ENCODE peak calls at places on chromosomes 1 and 21, in four cellular contexts. One of them, this sample, is unnamed.

GRCh38 chr1:206521002-206521585 is 13.8 kb downstream of the RASSF5 start:
- DNase-seq in IMR-90: no peak
- DNase-seq in breast epithelium: no peak
- DNase-seq in adrenal gland: no peak
- DNase-seq in this sample: no peak

GRCh38 chr1:171850951-171851350 is 9.7 kb downstream of the DNM3 start:
- DNase-seq in IMR-90: no peak
- DNase-seq in breast epithelium: no peak
- DNase-seq in adrenal gland: no peak
- DNase-seq in this sample: no peak

GRCh38 chr1:196393742-196394141 is 214.5 kb downstream of the KCNT2 start:
- DNase-seq in IMR-90: peak; percentile 41
- DNase-seq in breast epithelium: no peak
- DNase-seq in adrenal gland: peak; percentile 21
- DNase-seq in this sample: no peak

GRCh38 chr1:108199231-108199657 is 899 bp downstream of the SLC25A24 start:
- DNase-seq in IMR-90: peak; percentile 23
- DNase-seq in breast epithelium: no peak
- DNase-seq in adrenal gland: peak; percentile 23
- DNase-seq in this sample: no peak

GRCh38 chr1:188476606-188477005 is 1647.9 kb downstream of the PLA2G4A start:
- DNase-seq in IMR-90: peak; percentile 20
- DNase-seq in breast epithelium: no peak
- DNase-seq in adrenal gland: no peak
- DNase-seq in this sample: no peak

GRCh38 chr1:24325587-24326449 is 6.7 kb downstream of the GRHL3 start:
- DNase-seq in IMR-90: no peak
- DNase-seq in breast epithelium: no peak
- DNase-seq in adrenal gland: no peak
- DNase-seq in this sample: no peak

GRCh38 chr1:118118469-118118868 is 66.6 kb downstream of the SPAG17 start:
- DNase-seq in IMR-90: no peak
- DNase-seq in breast epithelium: no peak
- DNase-seq in adrenal gland: no peak
- DNase-seq in this sample: no peak

GRCh38 chr1:222464841-222465210 is 83.1 kb downstream of the HHIPL2 start:
- DNase-seq in IMR-90: peak; percentile 73
- DNase-seq in breast epithelium: peak; percentile 27
- DNase-seq in adrenal gland: peak; percentile 40
- DNase-seq in this sample: no peak

GRCh38 chr1:16418823-16419425 is 18.3 kb downstream of the SPATA21 start:
- DNase-seq in IMR-90: peak; percentile 7
- DNase-seq in breast epithelium: no peak
- DNase-seq in adrenal gland: no peak
- DNase-seq in this sample: no peak

GRCh38 chr1:230215049-230215448 is 148.0 kb downstream of the GALNT2 start:
- DNase-seq in IMR-90: peak; percentile 64
- DNase-seq in breast epithelium: peak; percentile 25
- DNase-seq in adrenal gland: peak; percentile 48
- DNase-seq in this sample: peak; percentile 67

GRCh38 chr1:40034869-40035268 is 5.7 kb upstream of the CAP1 start:
- DNase-seq in IMR-90: no peak
- DNase-seq in breast epithelium: no peak
- DNase-seq in adrenal gland: no peak
- DNase-seq in this sample: no peak

GRCh38 chr21:42414553-42414927 is 10.8 kb downstream of the UBASH3A start:
- DNase-seq in IMR-90: no peak
- DNase-seq in breast epithelium: no peak
- DNase-seq in adrenal gland: no peak
- DNase-seq in this sample: no peak

GRCh38 chr1:79441243-79441642 is 434.7 kb upstream of the ADGRL4 start:
- DNase-seq in IMR-90: no peak
- DNase-seq in breast epithelium: no peak
- DNase-seq in adrenal gland: no peak
- DNase-seq in this sample: no peak

GRCh38 chr21:23522750-23523149 is 2084.5 kb downstream of the MRPL39 start:
- DNase-seq in IMR-90: no peak
- DNase-seq in breast epithelium: no peak
- DNase-seq in adrenal gland: no peak
- DNase-seq in this sample: no peak

GRCh38 chr1:116769561-116769977 is 15.3 kb downstream of the CD2 start:
- DNase-seq in IMR-90: no peak
- DNase-seq in breast epithelium: no peak
- DNase-seq in adrenal gland: no peak
- DNase-seq in this sample: peak; percentile 66

GRCh38 chr1:164382384-164382783 is 176.6 kb upstream of the PBX1 start:
- DNase-seq in IMR-90: no peak
- DNase-seq in breast epithelium: no peak
- DNase-seq in adrenal gland: no peak
- DNase-seq in this sample: no peak

GRCh38 chr1:33183306-33183705 is 1.5 kb upstream of the TRIM62 start:
- DNase-seq in IMR-90: no peak
- DNase-seq in breast epithelium: peak; percentile 10
- DNase-seq in adrenal gland: no peak
- DNase-seq in this sample: no peak

GRCh38 chr1:171799166-171799565 is 17.7 kb downstream of the METTL13 start:
- DNase-seq in IMR-90: no peak
- DNase-seq in breast epithelium: no peak
- DNase-seq in adrenal gland: no peak
- DNase-seq in this sample: no peak

GRCh38 chr1:212315907-212316306 is 30.7 kb downstream of the PPP2R5A start:
- DNase-seq in IMR-90: no peak
- DNase-seq in breast epithelium: no peak
- DNase-seq in adrenal gland: no peak
- DNase-seq in this sample: no peak

GRCh38 chr1:119549719-119550141 is 42.7 kb downstream of the HSD3B1 start:
- DNase-seq in IMR-90: peak; percentile 67
- DNase-seq in breast epithelium: no peak
- DNase-seq in adrenal gland: peak; percentile 72
- DNase-seq in this sample: peak; percentile 70

GRCh38 chr1:229383188-229383587 is 40.3 kb upstream of the CCSAP start:
- DNase-seq in IMR-90: no peak
- DNase-seq in breast epithelium: no peak
- DNase-seq in adrenal gland: no peak
- DNase-seq in this sample: no peak

GRCh38 chr1:118923319-118923718 is 64.8 kb downstream of the TBX15 start:
- DNase-seq in IMR-90: no peak
- DNase-seq in breast epithelium: no peak
- DNase-seq in adrenal gland: no peak
- DNase-seq in this sample: no peak

GRCh38 chr1:58251415-58252073 is 295.0 kb downstream of the OMA1 start:
- DNase-seq in IMR-90: no peak
- DNase-seq in breast epithelium: no peak
- DNase-seq in adrenal gland: no peak
- DNase-seq in this sample: no peak
- H3K27me3 ChIP-seq in IMR-90: peaks cover 27% of the 10 kb centered on the region
- H3K27me3 ChIP-seq in breast epithelium: peaks cover 39% of the 10 kb centered on the region
- H3K27me3 ChIP-seq in adrenal gland: peaks cover 27% of the 10 kb centered on the region
- H3K27me3 ChIP-seq in this sample: no peaks in the 10 kb centered on the region

DNA sequence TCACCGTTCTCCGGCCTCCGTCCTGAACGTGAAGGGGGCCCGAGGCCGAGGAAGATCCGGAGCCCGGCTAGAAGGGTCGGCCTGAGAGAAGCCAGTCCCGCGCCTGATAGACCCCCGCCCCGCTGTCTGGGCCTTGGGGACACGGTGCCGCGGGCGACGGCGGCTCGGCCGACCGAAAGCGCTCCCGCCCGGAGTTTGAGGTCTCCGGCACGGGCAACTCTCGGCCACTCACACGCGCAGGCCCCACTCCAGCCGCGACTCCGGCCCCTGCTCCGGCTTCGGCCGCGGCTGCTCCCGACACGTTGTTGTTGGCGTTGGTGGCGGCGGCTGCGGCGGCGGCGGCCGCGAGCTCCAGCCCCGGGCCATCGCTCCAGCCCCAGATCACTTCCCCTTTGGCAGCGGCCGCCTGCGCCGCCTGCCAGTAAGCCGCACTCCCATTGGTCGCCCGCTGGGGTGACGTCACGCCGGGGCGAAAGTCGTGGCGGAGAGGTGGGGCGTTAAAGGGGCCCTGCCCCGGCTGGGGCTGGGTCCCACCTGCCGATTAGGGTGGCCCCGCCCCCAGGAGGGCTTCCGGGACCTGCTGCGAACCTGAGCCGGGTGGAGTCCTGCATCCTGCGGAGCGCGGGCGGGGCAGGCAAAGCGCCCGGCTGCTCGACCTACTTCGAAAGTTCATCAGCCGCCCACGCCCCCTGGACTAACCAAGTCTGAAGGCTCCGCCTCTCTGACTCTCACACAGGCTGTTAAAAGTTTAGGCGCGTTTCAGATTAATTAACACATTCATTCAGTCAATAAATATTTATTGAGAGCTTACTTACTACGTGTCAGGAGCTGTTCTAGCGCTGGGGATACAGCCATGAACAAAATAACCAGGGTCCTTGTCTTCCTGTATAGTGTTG is at the start of gene EFCAB14:
- DNase-seq in IMR-90: peak; percentile 85
- DNase-seq in breast epithelium: peak; percentile 95
- DNase-seq in adrenal gland: peak; percentile 97
- DNase-seq in this sample: peak; percentile 100
- TF ChIP-seq POLR2A in IMR-90: peak; percentile 74
- TF ChIP-seq POLR2A in breast epithelium: peak; percentile 39
- TF ChIP-seq POLR2A in adrenal gland: peak; percentile 65
- TF ChIP-seq POLR2A in this sample: peak; percentile 93

DNA sequence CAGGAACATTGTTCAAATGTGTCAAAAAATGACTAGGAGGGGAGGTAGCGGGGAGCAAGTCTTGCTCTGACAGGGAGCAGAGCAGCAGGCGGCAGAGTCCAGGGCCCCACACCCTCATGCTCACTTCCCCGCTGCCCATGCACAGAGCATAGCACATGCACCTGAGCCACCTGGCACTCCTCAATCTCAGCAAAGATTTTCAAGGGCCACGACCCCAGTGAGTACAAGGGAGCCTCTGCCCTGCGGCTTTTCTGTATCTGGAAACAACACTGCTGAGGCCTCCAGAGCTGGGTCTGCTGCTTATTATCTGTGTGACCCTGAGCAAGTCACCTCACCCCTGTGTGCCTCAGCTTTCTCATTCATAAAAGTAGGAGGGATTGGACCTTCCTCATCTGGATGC is 1.1 kb upstream of the GJB3 start:
- DNase-seq in IMR-90: no peak
- DNase-seq in breast epithelium: no peak
- DNase-seq in adrenal gland: no peak
- DNase-seq in this sample: no peak
- H3K27me3 ChIP-seq in IMR-90: peaks cover 37% of the 10 kb centered on the region
- H3K27me3 ChIP-seq in breast epithelium: peaks cover 18% of the 10 kb centered on the region
- H3K27me3 ChIP-seq in adrenal gland: peaks cover 21% of the 10 kb centered on the region
- H3K27me3 ChIP-seq in this sample: peaks cover 15% of the 10 kb centered on the region

GRCh38 chr1:5993553-5994510 is 1.6 kb upstream of the NPHP4 start:
- DNase-seq in IMR-90: no peak
- DNase-seq in breast epithelium: no peak
- DNase-seq in adrenal gland: no peak
- DNase-seq in this sample: peak; percentile 28

GRCh38 chr1:5991784-5992033 is 516 bp downstream of the NPHP4 start:
- DNase-seq in IMR-90: no peak
- DNase-seq in breast epithelium: no peak
- DNase-seq in adrenal gland: no peak
- DNase-seq in this sample: peak; percentile 38

GRCh38 chr1:5990913-5991783 is 1.1 kb downstream of the NPHP4 start:
- DNase-seq in IMR-90: peak; percentile 21
- DNase-seq in breast epithelium: no peak
- DNase-seq in adrenal gland: peak; percentile 56
- DNase-seq in this sample: peak; percentile 59

GRCh38 chr1:5992814-5993552 is 758 bp upstream of the NPHP4 start:
- DNase-seq in IMR-90: no peak
- DNase-seq in breast epithelium: no peak
- DNase-seq in adrenal gland: no peak
- DNase-seq in this sample: no peak

DNA sequence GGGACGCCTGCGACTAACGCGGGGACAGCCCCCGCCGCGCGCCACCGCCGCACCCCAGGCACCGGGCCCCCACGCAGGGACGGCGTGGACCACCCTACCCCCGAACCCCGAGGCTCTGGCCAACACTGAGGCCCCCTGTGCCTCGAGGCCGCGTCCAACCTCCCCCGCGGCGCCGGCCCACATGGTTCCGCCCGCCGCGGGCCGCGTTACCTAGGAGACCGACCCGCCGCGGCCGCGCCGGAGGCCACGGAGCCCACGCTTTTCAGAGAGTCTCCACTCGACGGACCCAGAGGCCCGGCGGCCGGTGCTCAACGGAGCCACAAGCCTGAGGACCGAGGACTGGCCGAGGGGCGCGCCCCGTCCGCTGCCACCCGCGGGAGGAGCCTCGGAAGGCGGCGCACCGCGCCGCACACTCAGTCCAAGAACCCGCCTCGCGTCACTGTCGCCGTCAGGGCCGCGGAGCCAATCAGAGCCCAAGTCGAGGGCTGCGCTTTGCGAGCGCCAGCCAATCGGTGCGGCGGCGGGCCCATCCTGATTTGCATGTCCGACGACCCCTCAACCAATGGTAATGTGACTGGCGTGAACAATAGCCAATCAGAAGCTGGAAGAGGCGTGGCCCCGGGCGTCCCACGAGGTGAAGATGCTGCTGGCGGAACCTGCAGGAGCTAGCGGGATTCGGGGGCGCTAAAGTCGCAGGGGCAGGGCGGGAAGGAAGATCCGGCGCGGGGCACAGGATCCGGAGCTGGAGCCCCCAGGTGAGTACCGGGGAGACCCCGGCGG is at the start of gene NPHP4:
- DNase-seq in IMR-90: peak; percentile 100
- DNase-seq in breast epithelium: peak; percentile 100
- DNase-seq in adrenal gland: peak; percentile 100
- DNase-seq in this sample: peak; percentile 99
- TF ChIP-seq POLR2A in IMR-90: peak; percentile 93
- TF ChIP-seq POLR2A in breast epithelium: no peak
- TF ChIP-seq POLR2A in adrenal gland: peak; percentile 52
- TF ChIP-seq POLR2A in this sample: peak; percentile 8

DNA sequence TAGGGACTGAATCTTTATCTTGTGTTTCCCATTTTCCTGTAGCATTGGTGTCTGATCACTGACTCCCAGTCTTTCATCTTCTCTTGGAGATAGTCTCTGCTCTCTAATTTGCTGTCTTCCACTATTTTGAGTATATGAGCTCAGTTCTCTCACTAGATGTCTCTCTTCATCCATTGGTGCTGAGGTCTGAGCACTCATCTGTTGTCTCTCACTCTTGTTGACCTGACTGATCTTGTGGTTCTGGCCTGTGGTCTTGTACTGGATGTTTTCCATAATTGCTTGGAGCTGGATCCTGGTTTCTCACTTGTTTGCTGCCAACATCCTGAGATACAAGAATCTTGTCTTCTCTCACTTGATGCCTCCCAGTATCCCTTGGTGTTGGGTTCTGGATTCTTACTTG is 25.1 kb upstream of the S100A11 start:
- DNase-seq in IMR-90: no peak
- DNase-seq in breast epithelium: no peak
- DNase-seq in adrenal gland: no peak
- DNase-seq in this sample: no peak
- H3K27me3 ChIP-seq in IMR-90: peaks cover 4% of the 10 kb centered on the region
- H3K27me3 ChIP-seq in breast epithelium: peaks cover 10% of the 10 kb centered on the region
- H3K27me3 ChIP-seq in adrenal gland: peaks cover 15% of the 10 kb centered on the region
- H3K27me3 ChIP-seq in this sample: no peaks in the 10 kb centered on the region

This sample was measured in Peyer's patch.